ENCODE peak calls at places on chromosomes 1 and 21, in ten cellular contexts. E, M, Q, G, T, O, W, B, P and N are unnamed samples.

GRCh38 chr1:41493626-41494350 is 9.3 kb upstream of the EDN2 start:
- DNase-seq in E (no peak), M (no peak), Q (no peak), G (no peak), T (no peak), O (no peak), W (no peak), B (no peak), P (no peak), N (no peak)

GRCh38 chr1:54882483-54882882 is 4.5 kb downstream of the DHCR24 start:
- DNase-seq in E (no peak), M (no peak), Q (no peak), G (no peak), T (no peak), O (no peak), W (no peak), B (no peak), P (no peak), N (peak; percentile 68)

GRCh38 chr21:34974162-34974981 is 74.7 kb downstream of the RUNX1 start:
- DNase-seq in E (no peak), M (peak; percentile 56), Q (no peak), G (no peak), T (no peak), O (no peak), W (no peak), B (peak; percentile 25), P (no peak), N (no peak)

GRCh38 chr1:234709473-234710279 is 99.7 kb upstream of the IRF2BP2 start:
- DNase-seq in E (no peak), M (no peak), Q (no peak), G (no peak), T (peak; percentile 82), O (no peak), W (no peak), B (no peak), P (no peak), N (peak; percentile 87)

GRCh38 chr1:177909416-177909815 is 60.4 kb downstream of the SEC16B start:
- DNase-seq in E (no peak), M (no peak), Q (no peak), G (no peak), T (no peak), O (no peak), W (no peak), B (no peak), P (no peak), N (no peak)

GRCh38 chr1:2101531-2101930 is 51.3 kb downstream of the PRKCZ start:
- DNase-seq in E (no peak), M (no peak), Q (no peak), G (no peak), T (no peak), O (no peak), W (no peak), B (no peak), P (no peak), N (no peak)

GRCh38 chr1:203128691-203129500 is 1.4 kb downstream of the ADORA1 start:
- DNase-seq in E (no peak), M (no peak), Q (no peak), G (no peak), T (no peak), O (no peak), W (no peak), B (no peak), P (no peak), N (no peak)

GRCh38 chr1:119453021-119453420 is 38.1 kb downstream of the HSD3B2 start:
- DNase-seq in E (no peak), M (peak; percentile 31), Q (no peak), G (no peak), T (no peak), O (no peak), W (no peak), B (no peak), P (no peak), N (no peak)

GRCh38 chr21:44299085-44299457 is 782 bp upstream of the PFKL start:
- DNase-seq in E (no peak), M (no peak), Q (no peak), G (no peak), T (no peak), O (no peak), W (no peak), B (no peak), P (no peak), N (peak; percentile 66)

GRCh38 chr21:21714396-21714795 is 716.2 kb downstream of the NCAM2 start:
- DNase-seq in E (peak; percentile 57), M (no peak), Q (no peak), G (no peak), T (no peak), O (no peak), W (no peak), B (no peak), P (no peak), N (no peak)

GRCh38 chr1:89356658-89357400 is 7.0 kb upstream of the GBP6 start:
- DNase-seq in E (peak; percentile 21), M (no peak), Q (no peak), G (no peak), T (peak; percentile 87), O (no peak), W (no peak), B (no peak), P (no peak), N (peak; percentile 83)